ENCODE peak calls at places on chromosomes 1 and 21, in six cellular contexts. T is body of pancreas, B is GM12892, I is tibial nerve, J is IMR-90, Z is H1. S is an unnamed sample.

GRCh38 chr1:204556458-204557052 is 40.3 kb downstream of the MDM4 start:
- DNase-seq in Z (no peak), B (no peak), J (peak), I (no peak), T (no peak), S (no peak)

GRCh38 chr1:63732666-63733065 is 41.2 kb upstream of the ROR1 start:
- DNase-seq in T (no peak), I (no peak), B (no peak), J (peak), Z (no peak), S (no peak)

GRCh38 chr1:150302338-150302737 is 8.7 kb downstream of the MRPS21 start:
- DNase-seq in J (no peak), B (no peak), Z (no peak), I (no peak), T (peak), S (no peak)

GRCh38 chr1:86733340-86733739 is 29.0 kb downstream of the SH3GLB1 start:
- DNase-seq in J (no peak), I (no peak), Z (no peak), T (no peak), B (no peak), S (no peak)

GRCh38 chr1:44644806-44645205 is 29.5 kb downstream of the TMEM53 start:
- DNase-seq in Z (no peak), B (no peak), T (no peak), I (no peak), J (no peak), S (no peak)

GRCh38 chr1:112872551-112872962 is 83.4 kb downstream of the SLC16A1 start:
- DNase-seq in Z (no peak), B (no peak), T (no peak), J (no peak), I (no peak), S (no peak)

GRCh38 chr1:97050501-97050900 is 328.9 kb downstream of the PTBP2 start:
- DNase-seq in B (no peak), T (no peak), J (peak), Z (no peak), I (no peak), S (no peak)

GRCh38 chr21:45538381-45539045 is 3.7 kb downstream of the SLC19A1 start:
- DNase-seq in Z (peak), J (no peak), I (no peak), B (no peak), T (no peak), S (peak)

GRCh38 chr21:37463083-37463780 is 96.7 kb downstream of the DYRK1A start:
- DNase-seq in I (no peak), T (peak), Z (no peak), J (peak), B (no peak), S (no peak)

GRCh38 chr1:37448185-37448584 is 26.2 kb upstream of the ZC3H12A start:
- DNase-seq in J (no peak), I (no peak), T (no peak), Z (no peak), B (no peak), S (no peak)

GRCh38 chr1:6358757-6359567 is 34.6 kb downstream of the ACOT7 start:
- DNase-seq in I (no peak), J (peak), Z (no peak), T (peak), B (no peak), S (no peak)

GRCh38 chr1:2124446-2125198 is 70.0 kb downstream of the FAAP20 start:
- DNase-seq in T (no peak), I (no peak), Z (no peak), B (no peak), J (no peak), S (no peak)

GRCh38 chr1:162728597-162728996 is 61.9 kb upstream of the HSD17B7 start:
- DNase-seq in Z (no peak), J (no peak), T (no peak), I (no peak), B (no peak), S (no peak)

GRCh38 chr1:37477198-37477931 is 3.0 kb downstream of the ZC3H12A start:
- DNase-seq in I (no peak), B (peak), Z (peak), J (peak), T (peak), S (peak)

DNA sequence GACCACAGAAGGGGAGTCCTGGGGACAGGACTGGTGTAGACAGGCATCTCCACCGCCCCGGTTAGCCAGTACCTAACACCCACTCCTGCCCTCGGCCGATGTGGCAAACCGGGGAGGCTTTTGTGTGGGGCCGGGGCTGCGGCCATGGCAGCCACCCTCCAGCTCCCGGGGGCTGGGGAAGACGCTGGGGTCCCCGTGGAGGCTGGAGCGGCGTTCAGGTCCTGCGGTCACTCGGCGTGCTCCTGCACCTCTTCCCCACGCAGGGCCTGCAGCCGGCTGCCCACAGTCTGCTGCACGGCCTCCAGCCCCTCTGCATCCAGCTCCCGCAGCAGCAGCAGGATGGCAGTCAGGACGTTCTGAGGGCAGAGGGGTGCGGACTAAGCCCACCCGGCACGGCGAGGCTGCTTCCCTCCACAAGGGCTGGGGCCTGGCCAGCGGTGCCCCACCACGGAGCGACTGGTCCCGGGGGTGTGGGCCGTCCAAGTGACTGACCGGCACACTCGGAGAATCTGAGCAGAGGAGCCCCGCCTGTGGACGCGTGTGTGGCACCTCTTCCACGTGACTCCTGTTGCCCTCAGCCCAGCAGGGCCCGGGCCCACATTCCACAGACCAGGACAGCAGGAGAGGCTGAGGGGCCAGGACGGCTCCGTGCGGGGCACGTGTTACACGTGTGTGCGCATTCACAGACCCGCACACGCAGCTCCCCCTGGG is 9.1 kb downstream of the CFAP410 start:
- DNase-seq in Z (no peak), T (no peak), B (no peak), I (no peak), J (no peak), S (no peak)
- TF ChIP-seq POLR2A in Z (no peak), T (no peak), B (peak), I (no peak), J (no peak), S (no peak)

DNA sequence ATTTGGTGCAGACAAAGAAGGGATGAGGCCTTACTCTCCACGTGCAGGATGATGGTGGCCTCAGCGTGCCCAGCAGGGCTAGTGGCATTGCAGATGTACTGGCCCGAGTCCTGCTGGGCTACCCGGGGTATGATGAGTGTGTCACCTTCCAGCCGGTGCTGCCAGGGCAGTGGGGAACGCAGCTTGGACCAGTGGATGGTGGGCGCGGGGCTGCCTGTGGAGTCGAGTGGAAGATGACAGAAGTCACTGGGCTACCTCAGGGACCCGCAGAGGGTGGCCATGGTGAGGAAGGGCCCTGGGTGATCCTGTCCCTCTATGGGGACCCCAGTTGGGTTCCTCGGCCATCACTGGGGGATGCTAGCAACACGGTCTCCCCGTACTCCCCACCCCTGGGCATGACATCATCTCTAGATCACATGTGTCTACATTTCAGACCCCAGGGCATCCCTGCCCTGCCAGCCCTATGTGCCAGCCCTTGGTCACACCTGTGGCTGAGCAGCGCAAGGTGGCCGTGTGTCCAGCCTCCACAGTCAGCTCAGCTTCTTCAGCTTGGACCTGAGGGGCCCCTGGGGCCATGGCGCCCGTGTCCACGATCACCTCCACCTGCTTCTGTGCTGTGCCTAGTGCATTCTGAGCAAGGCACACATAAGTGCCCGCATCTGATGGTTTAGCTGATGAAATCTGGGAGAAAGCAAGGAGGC is 27.4 kb downstream of the LDLRAD2 start:
- DNase-seq in T (no peak), J (no peak), I (no peak), B (no peak), Z (no peak), S (no peak)
- TF ChIP-seq POLR2A in T (no peak), J (no peak), I (no peak), B (no peak), Z (no peak), S (no peak)

GRCh38 chr1:78004719-78005346 is at the start of gene DNAJB4:
- DNase-seq in J (peak), T (peak), Z (no peak), B (peak), I (peak), S (peak)
- TF ChIP-seq POLR2A in J (peak), T (peak), Z (no peak), B (no peak), I (peak), S (peak)

GRCh38 chr1:155208406-155208655 is 164 bp upstream of the MTX1 start:
- DNase-seq in Z (no peak), I (peak), T (no peak), B (no peak), J (no peak), S (no peak)
- TF ChIP-seq POLR2A in Z (no peak), I (no peak), T (no peak), B (peak), J (no peak), S (no peak)